ENCODE peak calls at places on chromosomes 11 and 22, in five cellular contexts. E is activated CD8-positive, alpha-beta memory T cell treated with anti-CD3 and anti-CD28 coated beads, Interleukin-2, amount 50 U/mL, for 48 hours; Z is GOT3; F is stimulated activated CD8-positive, alpha-beta memory T cell treated with anti-CD3 and anti-CD28 coated beads, Interleukin-15, amount 100 ng/mL, for 1 hour; L is NCI-H748 treated with DMSO at 0.1 percent for 48 hours. Y is an unnamed sample.

GRCh38 chr11:42034821-42035220 is 575.4 kb upstream of the LRRC4C start:
- DNase-seq in E (no peak), Z (no peak), F (no peak), L (no peak), Y (no peak)

GRCh38 chr22:18078329-18079041 is 695 bp downstream of the PEX26 start:
- DNase-seq in E (peak), Z (no peak), F (no peak), L (no peak), Y (no peak)

GRCh38 chr22:29457730-29458129 is 19.3 kb downstream of the RFPL1 start:
- DNase-seq in E (no peak), Z (no peak), F (no peak), L (no peak), Y (no peak)

GRCh38 chr11:9947231-9947864 is 283.5 kb downstream of the SWAP70 start:
- DNase-seq in E (no peak), Z (no peak), F (no peak), L (no peak), Y (no peak)

GRCh38 chr11:16347928-16348685 is 8.2 kb downstream of the SOX6 start:
- DNase-seq in E (no peak), Z (no peak), F (no peak), L (no peak), Y (no peak)

GRCh38 chr11:49202287-49202976 is 6.0 kb downstream of the FOLH1 start:
- DNase-seq in E (no peak), Z (no peak), F (no peak), L (no peak), Y (no peak)

GRCh38 chr11:64455436-64456261 is 96.7 kb downstream of the RPS6KA4 start:
- DNase-seq in E (no peak), Z (no peak), F (no peak), L (no peak), Y (no peak)

GRCh38 chr11:97977726-97978125 is 1043.0 kb upstream of the CNTN5 start:
- DNase-seq in E (no peak), Z (no peak), F (no peak), L (no peak), Y (no peak)

GRCh38 chr22:19708323-19709011 is 5.8 kb upstream of the SEPTIN5 start:
- DNase-seq in E (no peak), Z (no peak), F (no peak), L (no peak), Y (no peak)

GRCh38 chr22:22939537-22940368 is 52.1 kb downstream of the IGLL5 start:
- DNase-seq in E (no peak), Z (no peak), F (no peak), L (no peak), Y (no peak)

GRCh38 chr22:39469681-39470461 is 13.1 kb downstream of the MGAT3 start:
- DNase-seq in E (no peak), Z (no peak), F (no peak), L (no peak), Y (no peak)

GRCh38 chr22:37672920-37673453 is 2.4 kb upstream of the LGALS1 start:
- DNase-seq in E (no peak), Z (no peak), F (no peak), L (no peak), Y (no peak)

GRCh38 chr11:125933030-125933813 is 12.6 kb upstream of the VSIG10L2 start:
- DNase-seq in E (peak), Z (no peak), F (no peak), L (no peak), Y (peak)

GRCh38 chr11:44766972-44767278 is 40.2 kb downstream of the TSPAN18 start:
- DNase-seq in E (no peak), Z (no peak), F (no peak), L (no peak), Y (no peak)

GRCh38 chr11:70303070-70303469 is 32.6 kb downstream of the PPFIA1 start:
- DNase-seq in E (no peak), Z (no peak), F (no peak), L (no peak), Y (no peak)

GRCh38 chr11:126121316-126121715 is 58.6 kb upstream of the CDON start:
- DNase-seq in E (no peak), Z (no peak), F (no peak), L (no peak), Y (no peak)

GRCh38 chr22:44019846-44020245 is 4.3 kb upstream of the PARVB start:
- DNase-seq in E (no peak), Z (no peak), F (no peak), L (no peak), Y (no peak)

GRCh38 chr22:45996241-45997076 is 19.5 kb upstream of the WNT7B start:
- DNase-seq in E (no peak), Z (no peak), F (no peak), L (no peak), Y (no peak)

GRCh38 chr11:125176866-125177265 is 12.3 kb downstream of the PKNOX2 start:
- DNase-seq in E (no peak), Z (no peak), F (no peak), L (no peak), Y (no peak)

GRCh38 chr22:21736084-21736642 is 569 bp upstream of the YPEL1 start:
- DNase-seq in E (no peak), Z (no peak), F (no peak), L (no peak), Y (no peak)

GRCh38 chr22:19644314-19645223 is 69.7 kb upstream of the SEPTIN5 start:
- DNase-seq in E (peak), Z (no peak), F (no peak), L (no peak), Y (no peak)

GRCh38 chr22:38153821-38154562 is 27.6 kb downstream of the PLA2G6 start:
- DNase-seq in E (no peak), Z (no peak), F (no peak), L (no peak), Y (no peak)

GRCh38 chr11:120805960-120806555 is 217.8 kb upstream of the TBCEL start:
- DNase-seq in E (no peak), Z (no peak), F (no peak), L (no peak), Y (no peak)

GRCh38 chr11:45537617-45538016 is 127.8 kb downstream of the CHST1 start:
- DNase-seq in E (no peak), Z (no peak), F (no peak), L (no peak), Y (no peak)

GRCh38 chr11:70663815-70664214 is 265.5 kb downstream of the CTTN start:
- DNase-seq in E (no peak), Z (no peak), F (no peak), L (no peak), Y (no peak)

GRCh38 chr11:29251738-29252137 is 765.1 kb downstream of the KCNA4 start:
- DNase-seq in E (no peak), Z (no peak), F (no peak), L (no peak), Y (no peak)

GRCh38 chr11:104573431-104573830 is 324.8 kb downstream of the CASP12 start:
- DNase-seq in E (no peak), Z (no peak), F (no peak), L (no peak), Y (no peak)

GRCh38 chr22:50599816-50600454 is 658 bp upstream of the MAPK8IP2 start:
- DNase-seq in E (peak), Z (no peak), F (no peak), L (no peak), Y (no peak)